ENCODE peak calls at places on chromosomes 16 and 17, in ten cellular contexts. W, E, N, J, I, K, V, P, D and M are unnamed samples.

GRCh38 chr17:38454528-38454927 is 26.3 kb downstream of the ARHGAP23 start:
- DNase-seq in W (no peak), E (peak; percentile 98), N (peak; percentile 80), J (peak; percentile 90), I (no peak), K (no peak), V (peak; percentile 93), P (peak; percentile 96), D (peak; percentile 68), M (peak; percentile 96)

GRCh38 chr16:72125635-72126428 is 32.2 kb downstream of the DHX38 start:
- DNase-seq in W (no peak), E (no peak), N (no peak), J (no peak), I (no peak), K (no peak), V (no peak), P (no peak), D (no peak), M (no peak)

GRCh38 chr16:17222756-17223411 is 247.9 kb downstream of the XYLT1 start:
- DNase-seq in W (no peak), E (peak; percentile 80), N (no peak), J (no peak), I (no peak), K (no peak), V (no peak), P (peak; percentile 75), D (no peak), M (peak; percentile 5)

GRCh38 chr17:41449008-41449407 is 8.2 kb upstream of the KRT38 start:
- DNase-seq in W (no peak), E (no peak), N (no peak), J (no peak), I (no peak), K (no peak), V (no peak), P (no peak), D (no peak), M (no peak)

GRCh38 chr16:30351586-30352419 is 3.3 kb downstream of the CD2BP2 start:
- DNase-seq in W (peak; percentile 93), E (peak; percentile 96), N (peak; percentile 90), J (peak; percentile 77), I (no peak), K (no peak), V (peak; percentile 86), P (peak; percentile 94), D (peak; percentile 86), M (peak; percentile 93)

GRCh38 chr17:79042421-79043190 is 18.6 kb downstream of the C1QTNF1 start:
- DNase-seq in W (no peak), E (peak; percentile 92), N (peak; percentile 59), J (peak; percentile 60), I (peak; percentile 57), K (peak; percentile 94), V (peak; percentile 68), P (peak; percentile 83), D (peak; percentile 75), M (peak; percentile 61)

GRCh38 chr16:83995756-83996155 is 27.7 kb downstream of the NECAB2 start:
- DNase-seq in W (no peak), E (no peak), N (peak; percentile 10), J (peak; percentile 31), I (peak; percentile 73), K (peak; percentile 82), V (no peak), P (no peak), D (no peak), M (no peak)

GRCh38 chr17:18004345-18004744 is 31.7 kb downstream of the DRC3 start:
- DNase-seq in W (no peak), E (no peak), N (peak; percentile 52), J (no peak), I (no peak), K (no peak), V (no peak), P (no peak), D (no peak), M (no peak)

DNA sequence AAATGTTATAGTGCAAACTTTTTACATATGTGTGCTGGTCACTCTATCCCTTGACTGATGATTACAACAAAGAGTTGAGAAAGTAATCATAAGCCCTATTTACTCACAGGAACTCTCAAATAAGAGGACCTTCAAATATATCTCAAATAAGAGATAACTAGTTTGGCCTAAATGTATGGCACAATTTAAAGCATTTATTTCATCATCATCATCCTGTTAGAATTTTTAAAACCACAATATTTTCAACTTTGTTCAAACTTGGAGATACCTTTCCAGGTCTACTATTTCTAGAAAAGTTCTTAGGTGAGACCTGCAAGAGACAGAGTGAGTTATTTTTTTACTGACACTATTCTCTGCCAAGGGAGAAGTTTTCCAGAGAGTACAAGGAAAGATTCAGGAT is 5.5 kb downstream of the CPPED1 start:
- DNase-seq in W (no peak), E (no peak), N (no peak), J (no peak), I (no peak), K (no peak), V (no peak), P (no peak), D (no peak), M (no peak)
- H3K4me1 ChIP-seq in W (peaks cover 8% of the 10 kb centered on the region), E (peaks cover 24% of the 10 kb centered on the region), N (peaks cover 4% of the 10 kb centered on the region), J (no peaks in the 10 kb centered on the region), I (peaks cover 56% of the 10 kb centered on the region), K (no peaks in the 10 kb centered on the region), V (no peaks in the 10 kb centered on the region), P (no peaks in the 10 kb centered on the region), D (peaks cover 21% of the 10 kb centered on the region), M (no peaks in the 10 kb centered on the region)

GRCh38 chr17:50824429-50824828 is 11.0 kb upstream of the WFIKKN2 start:
- DNase-seq in W (no peak), E (no peak), N (no peak), J (no peak), I (no peak), K (no peak), V (no peak), P (no peak), D (no peak), M (no peak)
- TF ChIP-seq POLR2A in W (no peak), E (no peak), N (no peak), J (no peak), I (no peak), K (no peak), V (no peak), P (no peak), D (no peak), M (no peak)

GRCh38 chr16:67966549-67967182 is 1.8 kb downstream of the SLC12A4 start:
- DNase-seq in W (no peak), E (no peak), N (no peak), J (peak; percentile 46), I (peak; percentile 58), K (no peak), V (no peak), P (no peak), D (peak; percentile 38), M (peak; percentile 48)

GRCh38 chr16:67965668-67966548 is 2.5 kb downstream of the SLC12A4 start:
- DNase-seq in W (no peak), E (no peak), N (no peak), J (no peak), I (no peak), K (no peak), V (peak; percentile 58), P (no peak), D (no peak), M (peak; percentile 64)

GRCh38 chr16:67962135-67962534 is 6.3 kb downstream of the SLC12A4 start:
- DNase-seq in W (no peak), E (no peak), N (no peak), J (no peak), I (no peak), K (no peak), V (no peak), P (no peak), D (no peak), M (no peak)

GRCh38 chr16:67963325-67964321 is 4.8 kb downstream of the SLC12A4 start:
- DNase-seq in W (no peak), E (peak; percentile 66), N (no peak), J (peak; percentile 51), I (peak; percentile 56), K (peak; percentile 75), V (no peak), P (no peak), D (no peak), M (no peak)

DNA sequence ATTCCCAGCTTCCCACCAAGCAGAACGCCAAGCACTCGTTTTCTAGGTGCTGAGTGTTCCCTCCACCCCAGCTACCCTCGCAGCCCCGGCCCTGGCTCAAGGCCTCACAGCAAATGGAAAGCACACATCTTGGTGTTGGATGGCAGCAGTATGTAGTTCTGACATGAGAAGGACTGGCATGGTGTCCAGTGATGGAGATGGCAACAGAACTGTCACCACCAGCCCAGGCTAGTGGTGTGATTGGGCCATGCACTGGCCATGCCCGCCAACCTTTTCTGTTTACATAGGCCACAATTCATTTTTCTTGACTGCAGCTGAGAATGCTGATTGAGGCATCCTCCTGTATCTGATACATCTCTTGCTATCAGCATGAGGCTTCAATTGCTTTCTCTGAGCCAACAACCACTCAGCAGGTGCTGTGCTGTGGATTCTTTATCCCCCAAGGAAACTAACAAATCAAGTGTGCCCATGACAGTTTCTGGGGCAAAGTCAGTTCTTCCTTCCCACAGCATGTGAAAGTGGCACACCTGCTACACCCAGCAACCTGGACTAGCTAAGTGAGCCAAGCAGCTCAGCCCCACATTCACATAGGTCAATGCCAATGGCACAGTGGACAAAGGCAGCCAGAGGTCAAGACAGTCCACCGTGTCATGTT is 3.8 kb downstream of the SLC12A4 start:
- DNase-seq in W (no peak), E (no peak), N (no peak), J (no peak), I (no peak), K (no peak), V (no peak), P (no peak), D (no peak), M (no peak)
- H3K4me1 ChIP-seq in W (peaks cover 75% of the 10 kb centered on the region), E (peaks cover 56% of the 10 kb centered on the region), N (peaks cover 50% of the 10 kb centered on the region), J (peaks cover 72% of the 10 kb centered on the region), I (peaks cover 29% of the 10 kb centered on the region), K (peaks cover 17% of the 10 kb centered on the region), V (peaks cover 35% of the 10 kb centered on the region), P (no peaks in the 10 kb centered on the region), D (peaks cover 18% of the 10 kb centered on the region), M (peaks cover 82% of the 10 kb centered on the region)

GRCh38 chr17:8872036-8872704 is 4.7 kb upstream of the PIK3R6 start:
- DNase-seq in W (no peak), E (no peak), N (no peak), J (no peak), I (no peak), K (no peak), V (no peak), P (no peak), D (no peak), M (no peak)

GRCh38 chr17:8872705-8873426 is 5.4 kb upstream of the PIK3R6 start:
- DNase-seq in W (no peak), E (no peak), N (no peak), J (peak; percentile 44), I (no peak), K (no peak), V (no peak), P (no peak), D (no peak), M (no peak)

GRCh38 chr17:8875416-8875815 is 7.9 kb upstream of the PIK3R6 start:
- DNase-seq in W (no peak), E (no peak), N (no peak), J (no peak), I (no peak), K (no peak), V (no peak), P (no peak), D (no peak), M (no peak)

GRCh38 chr17:8875957-8876356 is 8.5 kb upstream of the PIK3R6 start:
- DNase-seq in W (no peak), E (no peak), N (peak; percentile 21), J (no peak), I (no peak), K (no peak), V (no peak), P (no peak), D (no peak), M (no peak)

DNA sequence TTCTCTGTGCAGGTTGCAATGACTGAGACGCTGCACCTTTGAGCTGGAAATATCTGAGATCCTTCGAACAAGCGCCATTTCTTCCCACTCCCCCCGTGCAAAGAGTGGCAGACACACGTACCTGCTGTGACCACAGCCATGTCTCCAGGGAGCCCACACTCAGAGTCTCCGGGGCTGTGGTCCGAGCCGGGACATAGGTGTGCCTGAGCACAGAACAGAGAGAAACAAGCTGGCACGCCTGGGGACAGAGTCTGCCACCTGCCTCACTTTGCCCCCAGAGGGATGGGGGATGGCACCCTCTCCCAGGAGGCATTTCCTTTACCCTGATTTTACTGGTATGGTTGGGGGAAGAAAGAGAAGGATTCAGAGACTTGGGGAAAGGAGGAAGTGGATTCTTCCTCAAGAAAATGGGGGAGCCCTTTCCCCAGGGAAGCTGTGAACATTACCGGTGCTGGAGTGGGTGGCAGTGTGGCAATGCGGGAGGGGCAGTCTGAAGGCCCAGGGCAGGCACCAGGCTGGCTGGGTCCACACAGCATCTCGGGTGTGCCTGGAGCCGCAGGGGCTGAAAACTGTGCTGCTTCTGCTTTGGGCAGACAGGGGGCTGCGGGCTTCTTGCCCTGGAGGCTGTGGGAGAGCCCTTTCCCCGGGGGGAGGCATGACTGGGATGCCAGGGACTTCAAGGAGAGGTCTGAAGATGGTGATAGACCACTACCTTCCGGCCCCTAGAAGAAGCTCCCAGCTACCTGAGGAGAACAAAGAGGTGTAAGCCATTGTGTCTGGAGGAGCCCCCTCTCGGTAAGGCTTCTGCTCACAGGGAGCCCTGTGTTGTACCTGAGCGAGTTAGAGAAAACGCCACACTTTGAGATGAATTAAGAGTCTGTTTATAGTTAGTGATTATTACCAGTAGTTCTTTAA is 6.6 kb upstream of the PIK3R6 start:
- DNase-seq in W (no peak), E (no peak), N (no peak), J (no peak), I (no peak), K (no peak), V (no peak), P (no peak), D (no peak), M (no peak)
- TF ChIP-seq POLR2A in W (no peak), E (no peak), N (no peak), J (no peak), I (no peak), K (no peak), V (no peak), P (no peak), D (no peak), M (no peak)